ENCODE peak calls at places on chromosomes 6 and 20, in eight cellular contexts. R is H9, P is aorta, F is fibroblast of pulmonary artery, V is NCI-H526, L is occipital lobe, M is posterior cingulate gyrus, D is amniotic stem cell. H is an unnamed sample.

GRCh38 chr20:4119854-4120209 is 104.5 kb upstream of the RNF24 start:
- DNase-seq in R (no peak), P (no peak), F (peak; percentile 70), V (no peak), L (no peak), M (no peak), D (no peak), H (no peak)

GRCh38 chr6:107576852-107577251 is 86.9 kb downstream of the SOBP start:
- DNase-seq in R (no peak), P (no peak), F (peak; percentile 6), V (no peak), L (no peak), M (no peak), D (no peak), H (no peak)

GRCh38 chr6:81145506-81145905 is 607.0 kb downstream of the TENT5A start:
- DNase-seq in R (no peak), P (no peak), F (no peak), V (no peak), L (no peak), M (no peak), D (no peak), H (no peak)

GRCh38 chr6:24313477-24314141 is 44.2 kb downstream of the DCDC2 start:
- DNase-seq in R (peak; percentile 64), P (no peak), F (peak; percentile 93), V (no peak), L (no peak), M (no peak), D (no peak), H (peak; percentile 54)

GRCh38 chr6:170459451-170459850 is 93.7 kb downstream of the PSMB1 start:
- DNase-seq in R (no peak), P (no peak), F (peak; percentile 38), V (no peak), L (no peak), M (no peak), D (no peak), H (no peak)

GRCh38 chr6:12415980-12416598 is 125.9 kb downstream of the EDN1 start:
- DNase-seq in R (no peak), P (no peak), F (no peak), V (no peak), L (no peak), M (no peak), D (no peak), H (no peak)

GRCh38 chr6:105138141-105138540 is 41.7 kb downstream of the POPDC3 start:
- DNase-seq in R (no peak), P (no peak), F (no peak), V (no peak), L (no peak), M (no peak), D (no peak), H (no peak)

GRCh38 chr6:7034055-7034454 is 73.7 kb upstream of the RREB1 start:
- DNase-seq in R (no peak), P (no peak), F (no peak), V (no peak), L (no peak), M (no peak), D (no peak), H (no peak)

GRCh38 chr6:79813854-79814477 is 133.4 kb downstream of the ELOVL4 start:
- DNase-seq in R (peak; percentile 61), P (peak; percentile 81), F (peak; percentile 78), V (peak; percentile 14), L (peak; percentile 41), M (peak; percentile 76), D (peak; percentile 44), H (no peak)

H was measured in keratinocyte.